ENCODE peak calls at places on chromosomes 16 and 17, in ten cellular contexts. A is amniotic stem cell; Q is CD4-positive, CD25-positive, alpha-beta regulatory T cell; E is NCI-H774; U is pulmonary artery endothelial cell; P is T47D; H is activated naive CD4-positive, alpha-beta T cell treated with anti-CD3 and anti-CD28 coated beads, Interleukin-2, amount 50 U/mL, for 72 hours; X is activated T-cell treated with anti-CD3 and anti-CD28 coated beads, Interleukin-2, amount 50 U/mL, for 4 hours; C is MCF 10A; J is T-helper 17 cell. V is an unnamed sample.

GRCh38 chr17:60386137-60386395 is 5.9 kb downstream of the USP32 start:
- DNase-seq in A (no peak), Q (no peak), E (no peak), U (no peak), P (no peak), H (no peak), X (no peak), C (no peak), J (no peak), V (no peak)

GRCh38 chr16:85833540-85833914 is 34.0 kb downstream of the COX4I1 start:
- DNase-seq in A (no peak), Q (no peak), E (no peak), U (no peak), P (no peak), H (no peak), X (no peak), C (no peak), J (no peak), V (no peak)

GRCh38 chr16:19114359-19115147 is 789 bp downstream of the ITPRIPL2 start:
- DNase-seq in A (no peak), Q (no peak), E (no peak), U (no peak), P (peak; percentile 52), H (no peak), X (no peak), C (peak; percentile 65), J (no peak), V (no peak)

GRCh38 chr17:28338056-28338768 is 2.7 kb downstream of the TNFAIP1 start:
- DNase-seq in A (no peak), Q (no peak), E (no peak), U (peak; percentile 63), P (no peak), H (no peak), X (no peak), C (peak; percentile 65), J (no peak), V (no peak)

GRCh38 chr16:17606460-17606859 is 135.7 kb upstream of the XYLT1 start:
- DNase-seq in A (no peak), Q (no peak), E (no peak), U (no peak), P (no peak), H (no peak), X (no peak), C (no peak), J (no peak), V (no peak)

GRCh38 chr17:69525920-69526841 is 111.7 kb downstream of the MAP2K6 start:
- DNase-seq in A (peak; percentile 18), Q (no peak), E (peak; percentile 62), U (no peak), P (peak; percentile 84), H (peak; percentile 6), X (no peak), C (peak; percentile 75), J (no peak), V (no peak)

GRCh38 chr16:49755291-49755611 is 100.7 kb downstream of the ZNF423 start:
- DNase-seq in A (no peak), Q (no peak), E (no peak), U (no peak), P (peak; percentile 33), H (no peak), X (no peak), C (peak; percentile 40), J (no peak), V (no peak)

GRCh38 chr17:80779961-80780380 is 211.7 kb upstream of the CHMP6 start:
- DNase-seq in A (no peak), Q (no peak), E (no peak), U (no peak), P (no peak), H (no peak), X (no peak), C (peak; percentile 28), J (no peak), V (no peak)

GRCh38 chr16:31194898-31195297 is 7.7 kb downstream of the PYCARD start:
- DNase-seq in A (no peak), Q (no peak), E (no peak), U (no peak), P (no peak), H (no peak), X (no peak), C (no peak), J (no peak), V (no peak)

GRCh38 chr16:55575621-55576020 is 9.1 kb downstream of the CAPNS2 start:
- DNase-seq in A (no peak), Q (no peak), E (no peak), U (no peak), P (no peak), H (no peak), X (no peak), C (no peak), J (no peak), V (no peak)

GRCh38 chr17:59762022-59762825 is 54.8 kb downstream of the VMP1 start:
- DNase-seq in A (no peak), Q (no peak), E (no peak), U (no peak), P (no peak), H (no peak), X (no peak), C (peak; percentile 40), J (no peak), V (no peak)

GRCh38 chr16:2897110-2897509 is 14.1 kb downstream of the FLYWCH2 start:
- DNase-seq in A (no peak), Q (no peak), E (no peak), U (no peak), P (no peak), H (no peak), X (no peak), C (no peak), J (no peak), V (no peak)

GRCh38 chr17:32323784-32324590 is 18.0 kb downstream of the C17orf75 start:
- DNase-seq in A (no peak), Q (no peak), E (peak; percentile 26), U (no peak), P (no peak), H (peak; percentile 23), X (no peak), C (peak; percentile 31), J (peak; percentile 34), V (peak; percentile 57)

GRCh38 chr17:31313982-31314787 is at the start of gene EVI2B:
- DNase-seq in A (no peak), Q (peak; percentile 75), E (no peak), U (peak; percentile 46), P (no peak), H (no peak), X (no peak), C (peak; percentile 83), J (no peak), V (peak; percentile 62)

GRCh38 chr16:66705790-66706505 is 9.4 kb upstream of the CMTM4 start:
- DNase-seq in A (no peak), Q (no peak), E (no peak), U (no peak), P (peak; percentile 65), H (no peak), X (no peak), C (no peak), J (no peak), V (no peak)

GRCh38 chr16:77856455-77857138 is 68.2 kb downstream of the VAT1L start:
- DNase-seq in A (no peak), Q (no peak), E (no peak), U (no peak), P (no peak), H (no peak), X (no peak), C (no peak), J (no peak), V (no peak)

GRCh38 chr16:7345423-7345822 is 12.8 kb downstream of the RBFOX1 start:
- DNase-seq in A (no peak), Q (no peak), E (no peak), U (no peak), P (no peak), H (no peak), X (no peak), C (no peak), J (no peak), V (no peak)

GRCh38 chr16:78813917-78814316 is 714.5 kb downstream of the WWOX start:
- DNase-seq in A (no peak), Q (no peak), E (no peak), U (no peak), P (no peak), H (no peak), X (no peak), C (no peak), J (no peak), V (no peak)

GRCh38 chr17:65627108-65627507 is 65.7 kb upstream of the AXIN2 start:
- DNase-seq in A (no peak), Q (no peak), E (no peak), U (no peak), P (no peak), H (no peak), X (no peak), C (no peak), J (no peak), V (no peak)